ENCODE peak calls at places on chromosomes 11 and 22, in five cellular contexts. One of them, this sample, is unnamed.
A peak's percentile ranks its signal among the peaks of the same experiment; 100 is the strongest.

GRCh38 chr11:61487342-61488025 is 21.1 kb upstream of the LRRC10B start:
- DNase-seq in GM12865: no peak
- DNase-seq in Jurkat, Clone E6-1: no peak
- DNase-seq in aorta: no peak
- DNase-seq in kidney: no peak
- DNase-seq in this sample: no peak

GRCh38 chr11:125281831-125282595 is 117.5 kb downstream of the PKNOX2 start:
- DNase-seq in Jurkat, Clone E6-1: no peak
- DNase-seq in GM12865: no peak
- DNase-seq in aorta: no peak
- DNase-seq in kidney: no peak
- DNase-seq in this sample: no peak

GRCh38 chr22:50673231-50674126 is 856 bp downstream of the SHANK3 start:
- DNase-seq in GM12865: no peak
- DNase-seq in aorta: no peak
- DNase-seq in kidney: no peak
- DNase-seq in Jurkat, Clone E6-1: no peak
- DNase-seq in this sample: no peak

GRCh38 chr11:130161441-130161840 is 1.9 kb downstream of the ST14 start:
- DNase-seq in kidney: no peak
- DNase-seq in Jurkat, Clone E6-1: no peak
- DNase-seq in GM12865: no peak
- DNase-seq in aorta: no peak
- DNase-seq in this sample: no peak

GRCh38 chr11:82858133-82858532 is 42.1 kb downstream of the PRCP start:
- DNase-seq in Jurkat, Clone E6-1: no peak
- DNase-seq in GM12865: no peak
- DNase-seq in kidney: no peak
- DNase-seq in aorta: no peak
- DNase-seq in this sample: no peak

GRCh38 chr22:24517446-24517845 is 22.3 kb downstream of the UPB1 start:
- DNase-seq in GM12865: no peak
- DNase-seq in kidney: no peak
- DNase-seq in Jurkat, Clone E6-1: no peak
- DNase-seq in aorta: no peak
- DNase-seq in this sample: no peak

GRCh38 chr11:19934828-19935259 is 222.2 kb downstream of the NAV2 start:
- DNase-seq in Jurkat, Clone E6-1: no peak
- DNase-seq in GM12865: no peak
- DNase-seq in aorta: peak; percentile 68
- DNase-seq in kidney: no peak
- DNase-seq in this sample: peak; percentile 78

GRCh38 chr11:11538277-11538960 is 83.4 kb downstream of the GALNT18 start:
- DNase-seq in GM12865: no peak
- DNase-seq in aorta: peak; percentile 73
- DNase-seq in Jurkat, Clone E6-1: no peak
- DNase-seq in kidney: peak; percentile 92
- DNase-seq in this sample: no peak

GRCh38 chr11:8242480-8243280 is 21.0 kb downstream of the LMO1 start:
- DNase-seq in aorta: no peak
- DNase-seq in Jurkat, Clone E6-1: no peak
- DNase-seq in GM12865: no peak
- DNase-seq in kidney: no peak
- DNase-seq in this sample: no peak

GRCh38 chr22:21055564-21055834 is 9.8 kb downstream of the LRRC74B start:
- DNase-seq in Jurkat, Clone E6-1: no peak
- DNase-seq in GM12865: no peak
- DNase-seq in aorta: no peak
- DNase-seq in kidney: no peak
- DNase-seq in this sample: no peak

GRCh38 chr22:33853200-33854097 is 66.8 kb downstream of the LARGE1 start:
- DNase-seq in kidney: peak; percentile 84
- DNase-seq in GM12865: peak; percentile 88
- DNase-seq in aorta: peak; percentile 84
- DNase-seq in Jurkat, Clone E6-1: no peak
- DNase-seq in this sample: peak; percentile 78
- H3K4me3 ChIP-seq in kidney: peak overlapping the region; percentile 73
- H3K4me3 ChIP-seq in GM12865: peak overlapping the region; percentile 45
- H3K4me3 ChIP-seq in aorta: peak overlapping the region; percentile 98
- H3K4me3 ChIP-seq in Jurkat, Clone E6-1: peak overlapping the region; percentile 9
- H3K4me3 ChIP-seq in this sample: peak overlapping the region; percentile 65

DNA sequence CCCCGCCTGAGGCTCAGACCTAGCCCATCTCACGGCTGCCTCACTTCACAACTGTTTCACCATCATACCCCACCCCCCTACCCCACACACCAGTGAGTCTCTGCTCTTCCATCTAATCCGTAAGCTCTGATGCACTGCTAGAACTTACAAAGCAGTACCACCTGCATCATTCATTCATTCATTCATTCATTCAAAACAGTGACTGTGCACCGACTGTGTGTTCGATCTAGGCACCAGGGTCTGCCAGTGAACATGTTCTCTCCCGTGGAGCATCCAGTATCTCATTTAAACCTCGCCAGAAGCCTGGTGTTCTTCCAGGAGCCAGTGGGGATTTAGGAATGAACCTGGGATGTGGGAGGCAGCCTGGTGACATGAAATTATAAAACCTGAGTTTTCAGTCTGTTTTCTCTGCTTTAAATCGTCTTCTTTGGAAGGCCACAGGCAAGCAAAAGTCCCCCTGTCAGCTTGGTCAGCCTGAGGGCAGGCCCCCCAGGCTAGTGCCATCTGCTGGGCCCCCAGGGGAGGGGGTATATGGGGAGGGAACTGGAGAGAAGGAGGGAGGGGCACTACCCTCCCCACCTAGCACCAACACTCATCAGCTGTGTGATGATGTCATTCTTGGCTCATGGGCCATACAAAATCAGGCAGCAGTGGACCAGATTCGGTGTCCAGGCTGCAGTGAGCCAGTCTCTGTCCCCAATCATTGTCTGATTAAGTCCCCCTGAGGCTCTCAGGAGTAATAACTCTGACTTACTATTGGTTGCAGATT is 18.4 kb downstream of the TMPRSS6 start:
- DNase-seq in GM12865: no peak
- DNase-seq in kidney: no peak
- DNase-seq in Jurkat, Clone E6-1: no peak
- DNase-seq in aorta: no peak
- DNase-seq in this sample: no peak
- H3K4me3 ChIP-seq in GM12865: no peak overlapping the region
- H3K4me3 ChIP-seq in kidney: no peak overlapping the region
- H3K4me3 ChIP-seq in Jurkat, Clone E6-1: no peak overlapping the region
- H3K4me3 ChIP-seq in aorta: no peak overlapping the region
- H3K4me3 ChIP-seq in this sample: no peak overlapping the region

GRCh38 chr22:48575567-48576332 is 1251.9 kb downstream of the BRD1 start:
- DNase-seq in Jurkat, Clone E6-1: no peak
- DNase-seq in GM12865: no peak
- DNase-seq in aorta: peak; percentile 28
- DNase-seq in kidney: peak; percentile 56
- DNase-seq in this sample: no peak

GRCh38 chr22:48573766-48574165 is 1253.9 kb downstream of the BRD1 start:
- DNase-seq in GM12865: no peak
- DNase-seq in kidney: peak; percentile 29
- DNase-seq in Jurkat, Clone E6-1: no peak
- DNase-seq in aorta: peak; percentile 37
- DNase-seq in this sample: no peak

GRCh38 chr22:48572951-48573350 is 1254.7 kb downstream of the BRD1 start:
- DNase-seq in GM12865: no peak
- DNase-seq in Jurkat, Clone E6-1: no peak
- DNase-seq in kidney: peak; percentile 18
- DNase-seq in aorta: peak; percentile 25
- DNase-seq in this sample: no peak

GRCh38 chr22:48576333-48577013 is 1251.2 kb downstream of the BRD1 start:
- DNase-seq in kidney: peak; percentile 71
- DNase-seq in Jurkat, Clone E6-1: no peak
- DNase-seq in aorta: peak; percentile 44
- DNase-seq in GM12865: no peak
- DNase-seq in this sample: no peak

DNA sequence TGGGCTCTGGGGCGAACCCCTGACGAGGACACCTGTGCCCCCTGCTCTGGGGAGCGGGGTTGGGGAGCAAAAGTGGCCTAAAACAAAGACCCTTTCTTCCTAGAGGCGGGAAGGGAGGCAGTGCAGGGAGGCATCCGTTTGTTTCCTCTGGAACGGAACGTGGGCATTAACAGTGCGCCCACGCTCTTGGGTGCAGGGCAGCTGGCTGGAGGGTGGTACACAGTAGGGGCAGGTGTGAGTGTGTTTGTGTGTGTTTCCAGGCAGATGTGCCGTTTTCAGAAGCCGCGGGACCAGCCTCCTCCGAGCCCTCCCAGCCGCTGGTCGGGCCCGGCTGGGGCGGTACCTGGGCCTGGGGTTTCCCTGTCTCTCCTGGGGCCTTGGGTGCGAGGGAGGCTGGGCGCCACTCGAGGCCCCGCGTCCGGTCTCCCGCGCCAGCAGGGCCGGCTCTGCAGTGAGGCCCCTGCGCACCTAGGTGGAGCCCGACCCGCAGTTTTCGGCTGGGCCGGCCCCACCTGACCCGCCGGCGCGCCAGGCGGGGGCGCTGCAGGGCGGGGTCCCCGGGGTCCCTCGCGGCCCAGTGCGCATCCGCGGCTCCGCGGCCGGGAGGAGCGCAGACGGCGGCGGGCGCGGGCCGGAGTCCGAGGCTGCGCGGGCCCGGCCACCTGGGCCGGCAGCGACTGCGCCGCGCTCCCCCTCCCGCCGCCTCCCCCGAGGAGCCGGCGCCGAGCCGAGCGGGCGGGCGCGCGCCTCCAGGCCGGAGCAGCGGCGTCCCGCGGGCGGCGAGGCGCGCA is 1252.7 kb downstream of the BRD1 start:
- DNase-seq in kidney: peak; percentile 79
- DNase-seq in GM12865: no peak
- DNase-seq in Jurkat, Clone E6-1: no peak
- DNase-seq in aorta: peak; percentile 64
- DNase-seq in this sample: no peak
- H3K4me3 ChIP-seq in kidney: no peak overlapping the region
- H3K4me3 ChIP-seq in GM12865: no peak overlapping the region
- H3K4me3 ChIP-seq in Jurkat, Clone E6-1: no peak overlapping the region
- H3K4me3 ChIP-seq in aorta: peak overlapping the region; percentile 79
- H3K4me3 ChIP-seq in this sample: no peak overlapping the region

GRCh38 chr11:75523811-75524401 is 1.8 kb downstream of the GDPD5 start:
- DNase-seq in GM12865: peak; percentile 42
- DNase-seq in kidney: no peak
- DNase-seq in Jurkat, Clone E6-1: no peak
- DNase-seq in aorta: no peak
- DNase-seq in this sample: no peak
- H3K4me3 ChIP-seq in GM12865: no peak overlapping the region
- H3K4me3 ChIP-seq in kidney: no peak overlapping the region
- H3K4me3 ChIP-seq in Jurkat, Clone E6-1: no peak overlapping the region
- H3K4me3 ChIP-seq in aorta: no peak overlapping the region
- H3K4me3 ChIP-seq in this sample: peak overlapping the region; percentile 88

GRCh38 chr11:16809901-16810668 is 71.6 kb downstream of the C11orf58 start:
- DNase-seq in kidney: no peak
- DNase-seq in Jurkat, Clone E6-1: no peak
- DNase-seq in GM12865: no peak
- DNase-seq in aorta: peak; percentile 84
- DNase-seq in this sample: peak; percentile 47

GRCh38 chr11:16811136-16812020 is 72.9 kb downstream of the C11orf58 start:
- DNase-seq in GM12865: no peak
- DNase-seq in kidney: no peak
- DNase-seq in Jurkat, Clone E6-1: no peak
- DNase-seq in aorta: no peak
- DNase-seq in this sample: no peak

GRCh38 chr11:16814410-16815046 is 76.1 kb downstream of the C11orf58 start:
- DNase-seq in Jurkat, Clone E6-1: no peak
- DNase-seq in GM12865: no peak
- DNase-seq in aorta: no peak
- DNase-seq in kidney: no peak
- DNase-seq in this sample: no peak

GRCh38 chr11:16813141-16813540 is 74.7 kb downstream of the C11orf58 start:
- DNase-seq in Jurkat, Clone E6-1: no peak
- DNase-seq in kidney: no peak
- DNase-seq in aorta: peak; percentile 60
- DNase-seq in GM12865: no peak
- DNase-seq in this sample: no peak

DNA sequence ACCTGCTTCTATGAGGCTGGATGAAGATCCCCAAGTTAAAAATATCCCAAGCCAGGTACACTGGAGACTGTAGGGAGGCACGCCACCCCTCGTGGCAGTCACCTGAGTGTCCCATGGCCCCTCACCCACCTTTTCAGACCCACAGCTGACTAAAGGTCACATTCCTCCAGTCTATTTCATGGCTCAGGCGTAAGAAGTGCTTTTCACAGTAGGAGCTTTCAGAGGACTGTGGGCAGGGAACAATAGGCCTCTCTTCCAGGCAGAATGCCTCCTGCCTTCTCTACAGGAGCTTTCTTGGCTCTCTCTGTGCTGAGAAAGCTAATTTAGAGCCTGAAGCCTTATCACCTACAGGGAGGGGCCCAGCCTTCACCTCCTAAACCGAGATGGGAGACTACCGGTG is 73.8 kb downstream of the C11orf58 start:
- DNase-seq in kidney: no peak
- DNase-seq in Jurkat, Clone E6-1: no peak
- DNase-seq in aorta: no peak
- DNase-seq in GM12865: no peak
- DNase-seq in this sample: no peak
- H3K4me3 ChIP-seq in kidney: no peak overlapping the region
- H3K4me3 ChIP-seq in Jurkat, Clone E6-1: no peak overlapping the region
- H3K4me3 ChIP-seq in aorta: no peak overlapping the region
- H3K4me3 ChIP-seq in GM12865: no peak overlapping the region
- H3K4me3 ChIP-seq in this sample: no peak overlapping the region

This sample was measured in fibroblast of the aortic adventitia.